ENCODE peak calls at places on chromosomes 4 and X, in eight cellular contexts. N is AG04450; O is MM.1S; Z is ascending aorta; I is CD8-positive, alpha-beta T cell; F is Peyer's patch; J is HCT116; G is left lung. S is an unnamed sample.

GRCh38 chr4:155948541-155948940 is 5.1 kb downstream of the CTSO start:
- DNase-seq in G (no peak), O (no peak), J (no peak), I (no peak), N (no peak), F (no peak), Z (no peak), S (no peak)

GRCh38 chr4:22897520-22898108 is 204.9 kb downstream of the GBA3 start:
- DNase-seq in J (peak), Z (no peak), N (no peak), I (no peak), F (no peak), G (no peak), O (peak), S (no peak)

GRCh38 chr4:188110036-188110435 is 633 bp upstream of the TRIML2 start:
- DNase-seq in J (no peak), Z (no peak), I (no peak), N (no peak), O (no peak), F (no peak), G (no peak), S (no peak)

GRCh38 chr4:78058591-78059523 is 1.7 kb downstream of the FRAS1 start:
- DNase-seq in F (no peak), J (no peak), N (no peak), O (peak), Z (no peak), I (peak), G (peak), S (peak)

GRCh38 chr4:148095346-148095923 is 346.8 kb downstream of the NR3C2 start:
- DNase-seq in F (no peak), Z (no peak), J (no peak), I (no peak), O (no peak), N (no peak), G (no peak), S (no peak)

GRCh38 chrX:31508338-31508737 is 436.5 kb upstream of the FTHL17 start:
- DNase-seq in G (no peak), I (no peak), N (peak), F (no peak), J (no peak), Z (no peak), O (no peak), S (no peak)

GRCh38 chrX:110408949-110409588 is 50.4 kb downstream of the RTL9 start:
- DNase-seq in Z (no peak), F (no peak), I (no peak), O (no peak), G (no peak), J (no peak), N (no peak), S (no peak)

GRCh38 chr4:4507923-4508322 is 33.9 kb downstream of the STX18 start:
- DNase-seq in F (no peak), G (no peak), I (no peak), Z (no peak), O (peak), J (peak), N (no peak), S (no peak)

GRCh38 chr4:38621004-38621684 is 42.9 kb upstream of the KLF3 start:
- DNase-seq in G (peak), O (no peak), J (peak), Z (no peak), F (no peak), N (peak), I (no peak), S (no peak)

GRCh38 chrX:81202413-81202794 is 502 bp downstream of the SH3BGRL start:
- DNase-seq in G (no peak), I (peak), Z (no peak), F (no peak), J (no peak), N (no peak), O (peak), S (no peak)

GRCh38 chr4:153267915-153268694 is 63.9 kb downstream of the TRIM2 start:
- DNase-seq in Z (no peak), G (no peak), N (no peak), F (no peak), O (no peak), J (no peak), I (no peak), S (no peak)

GRCh38 chr4:38365261-38365660 is 298.7 kb upstream of the KLF3 start:
- DNase-seq in Z (no peak), O (no peak), I (no peak), N (no peak), F (no peak), J (no peak), G (no peak), S (no peak)

DNA sequence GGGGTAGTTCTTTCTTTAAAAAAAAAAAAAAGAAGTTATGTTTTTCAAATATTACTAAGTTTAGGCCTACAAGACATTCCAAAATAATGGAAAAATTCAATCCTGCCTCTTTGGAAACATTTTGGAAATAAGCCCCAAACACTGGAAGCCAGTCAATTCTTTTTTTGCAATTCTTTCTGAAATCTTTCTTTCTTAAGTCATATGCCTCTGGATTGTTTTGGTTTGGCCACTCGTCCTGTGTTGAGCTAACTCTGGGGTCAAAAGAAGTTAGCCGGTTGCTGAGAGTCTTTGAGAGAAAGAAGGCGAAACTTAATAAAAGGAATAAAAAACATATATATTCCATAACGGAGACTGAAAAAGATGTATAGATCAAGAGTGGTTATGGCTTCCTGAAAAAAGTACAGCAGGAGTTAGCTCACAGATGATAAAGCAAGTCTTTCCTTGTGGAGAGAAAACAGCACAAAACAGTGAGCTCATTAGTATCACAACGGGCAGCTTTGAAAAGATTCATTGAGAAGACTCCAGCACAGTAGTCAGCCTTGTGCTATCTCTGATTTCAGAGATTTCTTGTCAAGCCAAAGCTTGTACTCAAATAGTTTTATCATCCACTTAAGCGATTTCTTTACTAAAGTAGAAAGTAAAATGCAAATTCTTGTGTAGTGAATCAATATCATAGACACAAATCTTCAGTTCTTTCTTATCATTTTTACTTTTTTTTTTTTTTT is 64.8 kb downstream of the PLS3 start:
- DNase-seq in G (no peak), I (no peak), J (no peak), Z (no peak), N (no peak), F (no peak), O (no peak), S (no peak)
- H3K27ac ChIP-seq in G (peak), I (no peak), J (no peak), Z (peak), N (peak), F (peak), O (no peak), S (no peak)

DNA sequence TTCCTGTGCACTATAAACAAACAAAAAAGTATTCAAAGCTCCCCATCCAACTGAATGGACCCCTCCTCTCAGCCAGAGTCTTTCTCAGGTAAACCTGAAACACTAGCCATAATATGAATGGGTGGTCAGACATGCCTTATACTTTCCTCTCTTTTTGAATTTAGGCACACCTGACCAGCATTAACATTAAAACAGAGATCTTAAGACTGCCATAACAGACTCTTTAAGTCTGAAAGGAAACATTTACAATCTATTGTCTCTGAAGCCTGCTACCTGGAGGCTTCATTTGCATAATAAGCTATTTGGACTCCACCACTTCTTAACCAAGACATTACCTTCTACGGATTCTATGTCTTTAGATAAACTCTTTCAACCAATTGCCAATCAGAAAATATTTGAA is 56.9 kb upstream of the SPIN4 start:
- DNase-seq in N (no peak), O (no peak), J (no peak), Z (no peak), F (no peak), I (no peak), G (no peak), S (no peak)
- H3K27ac ChIP-seq in N (no peak), O (no peak), J (no peak), Z (no peak), F (no peak), I (no peak), G (no peak), S (no peak)

DNA sequence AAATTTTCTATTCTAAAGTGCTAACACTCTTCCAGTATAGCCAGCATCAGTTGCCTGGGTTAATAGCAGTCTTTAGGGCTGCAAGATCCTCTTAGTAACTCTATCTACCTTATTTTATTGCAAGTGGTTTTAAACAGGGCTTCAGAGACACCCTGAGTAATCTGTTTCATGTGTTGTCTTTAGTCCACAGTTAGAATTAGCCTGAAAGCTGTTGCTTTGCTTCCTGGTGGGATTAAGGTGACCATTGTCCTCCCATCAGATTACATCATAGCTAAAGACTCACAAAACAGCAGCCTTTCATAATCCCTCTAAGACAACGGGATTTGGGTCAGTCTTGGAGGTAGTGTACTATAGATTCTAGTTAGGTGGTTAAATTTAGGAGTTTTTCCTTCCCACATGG is 7.5 kb downstream of the UCHL1 start:
- DNase-seq in I (no peak), J (no peak), Z (no peak), O (no peak), F (no peak), G (no peak), N (no peak), S (no peak)
- H3K27ac ChIP-seq in I (no peak), J (no peak), Z (no peak), O (no peak), F (no peak), G (no peak), N (no peak), S (no peak)

DNA sequence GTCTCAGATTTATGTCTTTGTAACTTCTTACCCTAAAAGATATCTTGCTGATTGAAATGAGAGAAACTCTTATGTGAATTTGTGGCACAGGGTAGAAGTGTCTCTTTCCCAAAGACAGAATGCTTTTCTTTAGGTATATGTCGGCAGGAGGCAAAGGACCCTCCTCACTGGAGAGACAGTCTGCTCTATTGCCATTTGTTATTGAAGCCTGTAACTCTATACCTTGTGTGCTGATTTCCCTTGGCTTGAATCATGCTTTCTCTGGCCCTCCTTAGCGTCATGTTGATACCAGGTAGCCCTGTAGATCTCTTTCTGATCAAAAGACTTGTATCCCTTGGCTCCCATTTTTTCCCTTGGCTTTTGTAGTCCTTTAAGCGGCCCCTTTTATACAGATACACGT is 284.3 kb downstream of the CXXC4 start:
- DNase-seq in Z (no peak), O (no peak), J (no peak), F (no peak), N (no peak), I (no peak), G (no peak), S (no peak)
- H3K27ac ChIP-seq in Z (no peak), O (no peak), J (no peak), F (no peak), N (no peak), I (no peak), G (no peak), S (no peak)

GRCh38 chrX:103811858-103812257 is 20.2 kb downstream of the RAB9B start:
- DNase-seq in Z (no peak), N (no peak), J (no peak), G (no peak), F (no peak), I (no peak), O (no peak), S (no peak)

GRCh38 chrX:103805860-103806259 is 26.2 kb downstream of the RAB9B start:
- DNase-seq in N (no peak), G (no peak), F (no peak), Z (no peak), O (no peak), I (no peak), J (no peak), S (no peak)

DNA sequence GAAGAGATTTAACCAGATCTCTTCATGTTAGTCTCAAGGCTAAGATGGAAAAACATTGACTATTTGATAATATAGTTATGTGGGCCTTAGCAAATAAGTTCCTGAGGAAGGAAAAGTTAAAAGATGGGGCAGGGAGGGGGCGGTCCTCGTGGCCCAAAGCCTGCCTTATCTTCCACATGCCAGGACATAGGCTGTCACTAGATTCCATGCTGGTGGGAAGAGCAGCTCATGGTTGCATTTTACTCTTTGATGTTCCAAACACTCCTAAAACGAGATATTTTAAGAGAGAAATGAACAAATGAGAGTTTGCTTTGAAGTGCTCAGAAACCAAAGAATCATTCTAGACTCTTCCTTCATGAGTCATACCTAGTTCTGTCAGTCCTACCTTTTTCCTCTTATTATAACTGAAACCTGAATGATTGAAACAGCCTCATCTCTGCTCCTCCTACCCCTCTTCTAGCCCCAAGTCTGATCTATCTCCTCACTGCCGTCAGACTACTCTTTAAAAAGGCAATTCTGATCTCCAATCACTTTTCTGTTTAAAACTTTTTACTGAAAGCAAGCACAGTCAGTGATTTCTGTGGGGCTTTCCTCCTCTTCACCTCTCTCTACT is 25.1 kb downstream of the RAB9B start:
- DNase-seq in O (no peak), F (no peak), I (no peak), J (no peak), N (no peak), G (no peak), Z (no peak), S (no peak)
- H3K27ac ChIP-seq in O (no peak), F (no peak), I (no peak), J (no peak), N (no peak), G (no peak), Z (no peak), S (no peak)

GRCh38 chrX:53714580-53715335 is 28.2 kb upstream of the HUWE1 start:
- DNase-seq in N (no peak), J (peak), I (peak), Z (no peak), O (no peak), G (peak), F (peak), S (peak)
- H3K27ac ChIP-seq in N (peak), J (peak), I (peak), Z (no peak), O (no peak), G (no peak), F (no peak), S (peak)

GRCh38 chrX:134388161-134389109 is 71.5 kb upstream of the HPRT1 start:
- DNase-seq in Z (no peak), O (no peak), F (no peak), I (no peak), G (no peak), J (no peak), N (no peak), S (no peak)
- H3K27ac ChIP-seq in Z (no peak), O (no peak), F (no peak), I (no peak), G (no peak), J (no peak), N (no peak), S (no peak)

DNA sequence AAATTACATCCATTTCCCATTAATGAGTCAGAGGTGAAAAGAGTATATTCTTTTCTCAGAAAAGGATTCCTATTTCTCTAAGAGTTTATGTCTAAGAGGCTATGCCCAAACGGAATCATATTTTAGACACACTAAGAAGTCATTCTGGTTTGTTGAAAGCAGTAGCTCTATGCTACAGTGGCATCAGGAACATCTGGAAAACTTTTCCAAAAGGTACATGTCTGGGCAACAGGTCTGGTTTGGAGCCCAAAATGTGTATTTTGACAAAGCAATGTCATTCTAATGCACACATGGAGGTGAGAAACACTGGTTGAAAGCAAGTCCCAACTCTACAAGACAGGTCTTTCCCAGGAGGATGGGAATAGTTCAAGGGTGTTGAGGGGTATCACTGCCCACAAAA is 56.1 kb downstream of the APBB2 start:
- DNase-seq in I (no peak), Z (no peak), O (no peak), F (no peak), N (no peak), G (no peak), J (no peak), S (no peak)
- H3K27ac ChIP-seq in I (no peak), Z (no peak), O (no peak), F (no peak), N (no peak), G (no peak), J (peak), S (no peak)